ENCODE peak calls at places on chromosomes 16 and 17, in six cellular contexts. Z is adrenal gland, I is anterior cingulate cortex, P is body of pancreas, K is HS-5, L is kidney epithelial cell. R is an unnamed sample.

GRCh38 chr16:9854665-9855064 is 327.6 kb downstream of the GRIN2A start:
- DNase-seq in P (no peak), I (no peak), K (peak; percentile 68), Z (no peak), L (no peak), R (no peak)

GRCh38 chr17:76353004-76353598 is 615 bp downstream of the PRPSAP1 start:
- DNase-seq in K (no peak), L (no peak), P (peak; percentile 36), I (no peak), Z (peak; percentile 40), R (peak; percentile 47)

GRCh38 chr16:4029816-4030215 is 86.4 kb downstream of the ADCY9 start:
- DNase-seq in K (no peak), P (no peak), I (no peak), Z (no peak), L (no peak), R (no peak)

GRCh38 chr16:65994305-65994704 is 372.2 kb upstream of the CDH5 start:
- DNase-seq in I (no peak), P (no peak), Z (no peak), L (no peak), K (no peak), R (no peak)

GRCh38 chr17:75842963-75843576 is 1.1 kb downstream of the UNC13D start:
- DNase-seq in P (no peak), I (no peak), Z (no peak), K (no peak), L (no peak), R (no peak)

GRCh38 chr16:87177627-87178026 is 139.6 kb downstream of the C16orf95 start:
- DNase-seq in P (no peak), L (no peak), I (no peak), K (no peak), Z (no peak), R (no peak)

GRCh38 chr16:10113248-10113647 is 69.0 kb downstream of the GRIN2A start:
- DNase-seq in I (no peak), K (no peak), P (no peak), L (no peak), Z (no peak), R (no peak)

GRCh38 chr17:80742581-80743180 is 198.0 kb downstream of the RPTOR start:
- DNase-seq in K (no peak), L (no peak), Z (no peak), P (no peak), I (no peak), R (no peak)

GRCh38 chr17:79960788-79961522 is 74.7 kb downstream of the TBC1D16 start:
- DNase-seq in K (no peak), Z (no peak), I (no peak), P (no peak), L (no peak), R (no peak)

GRCh38 chr16:67036323-67036741 is 7.4 kb downstream of the CBFB start:
- DNase-seq in P (peak; percentile 35), Z (no peak), L (no peak), I (no peak), K (no peak), R (no peak)

GRCh38 chr17:1186214-1186820 is 6.5 kb upstream of the ABR start:
- DNase-seq in K (peak; percentile 13), Z (no peak), I (no peak), L (no peak), P (no peak), R (no peak)

GRCh38 chr17:45172541-45173286 is 11.0 kb downstream of the HEXIM2 start:
- DNase-seq in Z (peak; percentile 86), I (peak; percentile 82), K (no peak), L (peak; percentile 90), P (peak; percentile 89), R (peak; percentile 78)

GRCh38 chr17:13114601-13115024 is 96.8 kb upstream of the ELAC2 start:
- DNase-seq in I (no peak), Z (peak; percentile 23), K (peak; percentile 24), P (peak; percentile 45), L (no peak), R (no peak)

GRCh38 chr17:28151001-28151400 is 108.5 kb downstream of the NLK start:
- DNase-seq in P (no peak), L (no peak), K (no peak), Z (no peak), I (no peak), R (no peak)

GRCh38 chr17:33039874-33040273 is 48.2 kb downstream of the SPACA3 start:
- DNase-seq in K (peak; percentile 84), I (no peak), P (no peak), Z (no peak), L (no peak), R (no peak)

GRCh38 chr16:4214215-4214621 is 27.7 kb downstream of the SRL start:
- DNase-seq in L (peak; percentile 92), Z (peak; percentile 79), I (no peak), P (no peak), K (peak; percentile 81), R (peak; percentile 15)

GRCh38 chr16:48041861-48042435 is 113.8 kb downstream of the ABCC12 start:
- DNase-seq in Z (no peak), L (no peak), P (no peak), I (no peak), K (no peak), R (no peak)

GRCh38 chr16:35306915-35307314 is 1847.5 kb downstream of the TP53TG3F start:
- DNase-seq in L (no peak), P (no peak), I (no peak), K (no peak), Z (no peak), R (no peak)

GRCh38 chr17:20982589-20983358 is 60.0 kb downstream of the USP22 start:
- DNase-seq in Z (no peak), K (no peak), I (no peak), L (no peak), P (no peak), R (no peak)

GRCh38 chr16:48123104-48123788 is 32.5 kb downstream of the ABCC12 start:
- DNase-seq in K (peak; percentile 88), I (no peak), L (peak; percentile 98), Z (peak; percentile 83), P (no peak), R (no peak)

R was measured in transverse colon.